ENCODE peak calls at places on chromosome 20, in ten cellular contexts. B is hypothalamus; U is epithelial cell of esophagus; V is GM12891; H is iris pigment epithelial cell; D is activated gamma-delta T cell; Q is non-pigmented ciliary epithelial cell; T is activated CD8-positive, alpha-beta memory T cell treated with anti-CD3 and anti-CD28 coated beads, Interleukin-2, amount 10 ng/mL, durations not matched to agents 7 days and 5 days; F is activated CD4-positive, alpha-beta T cell treated with anti-CD3 and anti-CD28 coated beads for 36 hours; L is caudate nucleus. Y is an unnamed sample.

GRCh38 chr20:36544134-36545018 is 3.1 kb downstream of the MYL9 start:
- DNase-seq in B (no peak), U (peak), V (no peak), H (peak), D (no peak), Q (no peak), T (no peak), F (no peak), L (no peak), Y (peak)

GRCh38 chr20:36408219-36408618 is 102.1 kb downstream of the DLGAP4 start:
- DNase-seq in B (no peak), U (peak), V (no peak), H (peak), D (no peak), Q (no peak), T (no peak), F (no peak), L (no peak), Y (peak)

GRCh38 chr20:41696428-41696827 is 78.3 kb upstream of the CHD6 start:
- DNase-seq in B (no peak), U (peak), V (no peak), H (peak), D (no peak), Q (no peak), T (no peak), F (no peak), L (no peak), Y (peak)

GRCh38 chr20:34389206-34389953 is 26.3 kb downstream of the ITCH start:
- DNase-seq in B (no peak), U (peak), V (no peak), H (no peak), D (no peak), Q (no peak), T (no peak), F (no peak), L (no peak), Y (no peak)

GRCh38 chr20:10219452-10219791 is 792 bp downstream of the SNAP25 start:
- DNase-seq in B (peak), U (peak), V (peak), H (peak), D (peak), Q (no peak), T (peak), F (peak), L (peak), Y (peak)

GRCh38 chr20:15836634-15837033 is 736.6 kb downstream of the KIF16B start:
- DNase-seq in B (no peak), U (no peak), V (no peak), H (no peak), D (no peak), Q (no peak), T (no peak), F (no peak), L (no peak), Y (no peak)

GRCh38 chr20:57400821-57401564 is 9.8 kb downstream of the RBM38 start:
- DNase-seq in B (no peak), U (no peak), V (no peak), H (no peak), D (peak), Q (no peak), T (no peak), F (peak), L (no peak), Y (no peak)

GRCh38 chr20:6685181-6685582 is 82.3 kb upstream of the BMP2 start:
- DNase-seq in B (no peak), U (peak), V (no peak), H (peak), D (no peak), Q (no peak), T (no peak), F (no peak), L (no peak), Y (no peak)

GRCh38 chr20:55461519-55461918 is 543.8 kb downstream of the CBLN4 start:
- DNase-seq in B (no peak), U (no peak), V (no peak), H (no peak), D (no peak), Q (no peak), T (no peak), F (no peak), L (no peak), Y (no peak)

GRCh38 chr20:34268851-34269668 is 27.8 kb downstream of the ASIP start:
- DNase-seq in B (peak), U (no peak), V (peak), H (peak), D (no peak), Q (no peak), T (no peak), F (peak), L (peak), Y (peak)

GRCh38 chr20:45092898-45093297 is 8.0 kb downstream of the KCNS1 start:
- DNase-seq in B (no peak), U (no peak), V (no peak), H (no peak), D (no peak), Q (no peak), T (no peak), F (no peak), L (no peak), Y (no peak)

GRCh38 chr20:51696304-51697118 is 71.7 kb downstream of the ATP9A start:
- DNase-seq in B (no peak), U (no peak), V (no peak), H (peak), D (no peak), Q (no peak), T (no peak), F (no peak), L (no peak), Y (peak)

GRCh38 chr20:51695574-51696303 is 72.5 kb downstream of the ATP9A start:
- DNase-seq in B (no peak), U (peak), V (no peak), H (peak), D (no peak), Q (peak), T (no peak), F (peak), L (no peak), Y (peak)

GRCh38 chr20:61731363-61732181 is 334.1 kb downstream of the TAF4 start:
- DNase-seq in B (no peak), U (peak), V (no peak), H (peak), D (no peak), Q (no peak), T (no peak), F (no peak), L (no peak), Y (no peak)

GRCh38 chr20:7822772-7823171 is 117.5 kb downstream of the HAO1 start:
- DNase-seq in B (no peak), U (no peak), V (no peak), H (no peak), D (no peak), Q (no peak), T (no peak), F (no peak), L (no peak), Y (no peak)

GRCh38 chr20:24943731-24944130 is 5.3 kb upstream of the CST7 start:
- DNase-seq in B (no peak), U (no peak), V (no peak), H (no peak), D (no peak), Q (no peak), T (no peak), F (no peak), L (no peak), Y (no peak)

GRCh38 chr20:22335210-22335609 is 249.2 kb downstream of the FOXA2 start:
- DNase-seq in B (no peak), U (no peak), V (no peak), H (no peak), D (no peak), Q (no peak), T (no peak), F (no peak), L (no peak), Y (no peak)

GRCh38 chr20:57388953-57389694 is 2.1 kb upstream of the RBM38 start:
- DNase-seq in B (peak), U (peak), V (no peak), H (peak), D (peak), Q (no peak), T (peak), F (peak), L (peak), Y (peak)

GRCh38 chr20:48241482-48241881 is 456.2 kb upstream of the SULF2 start:
- DNase-seq in B (no peak), U (no peak), V (no peak), H (no peak), D (no peak), Q (no peak), T (no peak), F (no peak), L (no peak), Y (no peak)

GRCh38 chr20:48610996-48611395 is 216.8 kb downstream of the PREX1 start:
- DNase-seq in B (no peak), U (no peak), V (no peak), H (no peak), D (no peak), Q (no peak), T (no peak), F (no peak), L (no peak), Y (no peak)

Y was measured in cardiac fibroblast.